ENCODE peak calls at places on chromosomes 12 and 14, in four cellular contexts. One of them, this sample, is unnamed.

GRCh38 chr12:8560986-8561385 is 20.3 kb upstream of the CLEC4E start:
- DNase-seq in vagina: no peak
- DNase-seq in psoas muscle: no peak
- DNase-seq in osteoblast: no peak
- DNase-seq in this sample: no peak

GRCh38 chr12:52391618-52392002 is 6.2 kb upstream of the KRT84 start:
- DNase-seq in vagina: no peak
- DNase-seq in osteoblast: peak
- DNase-seq in psoas muscle: peak
- DNase-seq in this sample: no peak

GRCh38 chr12:132456186-132456943 is 33.6 kb upstream of the FBRSL1 start:
- DNase-seq in osteoblast: no peak
- DNase-seq in psoas muscle: no peak
- DNase-seq in vagina: no peak
- DNase-seq in this sample: no peak

GRCh38 chr14:71365305-71365865 is 458.1 kb downstream of the PCNX1 start:
- DNase-seq in osteoblast: no peak
- DNase-seq in vagina: no peak
- DNase-seq in psoas muscle: no peak
- DNase-seq in this sample: no peak

GRCh38 chr12:115823635-115824034 is 453.9 kb downstream of the MED13L start:
- DNase-seq in psoas muscle: no peak
- DNase-seq in osteoblast: no peak
- DNase-seq in vagina: no peak
- DNase-seq in this sample: no peak

GRCh38 chr12:111174283-111175108 is 194.4 kb downstream of the PHETA1 start:
- DNase-seq in vagina: no peak
- DNase-seq in psoas muscle: no peak
- DNase-seq in osteoblast: no peak
- DNase-seq in this sample: no peak

GRCh38 chr12:108441549-108441948 is 73.5 kb upstream of the FICD start:
- DNase-seq in psoas muscle: no peak
- DNase-seq in vagina: no peak
- DNase-seq in osteoblast: no peak
- DNase-seq in this sample: no peak

GRCh38 chr14:71371711-71372396 is 464.6 kb downstream of the PCNX1 start:
- DNase-seq in psoas muscle: no peak
- DNase-seq in vagina: no peak
- DNase-seq in osteoblast: peak
- DNase-seq in this sample: no peak

GRCh38 chr12:109765493-109765810 is 51.8 kb downstream of the FAM222A start:
- DNase-seq in vagina: no peak
- DNase-seq in psoas muscle: no peak
- DNase-seq in osteoblast: peak
- DNase-seq in this sample: no peak

GRCh38 chr12:75712223-75712622 is 200.8 kb upstream of the KRR1 start:
- DNase-seq in osteoblast: no peak
- DNase-seq in psoas muscle: no peak
- DNase-seq in vagina: no peak
- DNase-seq in this sample: no peak

GRCh38 chr14:76957224-76957881 is 71.2 kb downstream of the IRF2BPL start:
- DNase-seq in osteoblast: no peak
- DNase-seq in psoas muscle: no peak
- DNase-seq in vagina: no peak
- DNase-seq in this sample: no peak

GRCh38 chr14:35404496-35405303 is at the start of gene NFKBIA:
- DNase-seq in psoas muscle: peak
- DNase-seq in vagina: no peak
- DNase-seq in osteoblast: peak
- DNase-seq in this sample: peak

GRCh38 chr12:3951380-3952135 is 78.4 kb upstream of the PARP11 start:
- DNase-seq in vagina: no peak
- DNase-seq in osteoblast: no peak
- DNase-seq in psoas muscle: no peak
- DNase-seq in this sample: no peak

GRCh38 chr12:32036477-32037263 is 70.0 kb upstream of the BICD1 start:
- DNase-seq in osteoblast: no peak
- DNase-seq in psoas muscle: no peak
- DNase-seq in vagina: no peak
- DNase-seq in this sample: no peak
- TF ChIP-seq CTCF in osteoblast: no peak
- TF ChIP-seq CTCF in psoas muscle: no peak
- TF ChIP-seq CTCF in vagina: no peak
- TF ChIP-seq CTCF in this sample: no peak

DNA sequence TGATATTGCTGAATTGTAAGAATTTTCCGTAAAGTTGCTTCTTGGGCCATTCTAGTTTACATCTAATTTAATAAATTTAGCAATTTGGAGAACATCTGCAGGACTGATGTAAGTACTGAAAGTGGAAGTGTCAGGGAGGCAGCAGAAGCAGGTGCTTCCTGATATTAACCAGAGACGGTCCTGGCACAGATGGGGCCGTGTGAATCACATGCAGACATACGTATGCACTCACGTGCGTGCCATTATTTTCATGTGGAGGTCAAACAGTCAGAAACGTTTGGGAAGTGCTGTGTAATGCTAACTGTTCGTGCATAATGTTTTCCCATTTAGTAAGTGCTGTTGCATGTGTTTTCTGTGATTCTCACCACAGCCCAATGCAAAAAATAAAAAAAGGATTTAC is 87.8 kb upstream of the DYNC1H1 start:
- DNase-seq in osteoblast: no peak
- DNase-seq in vagina: peak
- DNase-seq in psoas muscle: peak
- DNase-seq in this sample: peak
- H3K4me3 ChIP-seq in osteoblast: no peak
- H3K4me3 ChIP-seq in vagina: no peak
- H3K4me3 ChIP-seq in psoas muscle: no peak
- H3K4me3 ChIP-seq in this sample: no peak

GRCh38 chr12:32298917-32299316 is 100.4 kb upstream of the FGD4 start:
- DNase-seq in osteoblast: no peak
- DNase-seq in vagina: no peak
- DNase-seq in psoas muscle: no peak
- DNase-seq in this sample: no peak
- H3K27ac ChIP-seq in osteoblast: no peak
- H3K27ac ChIP-seq in vagina: no peak
- H3K27ac ChIP-seq in psoas muscle: no peak
- H3K27ac ChIP-seq in this sample: no peak

DNA sequence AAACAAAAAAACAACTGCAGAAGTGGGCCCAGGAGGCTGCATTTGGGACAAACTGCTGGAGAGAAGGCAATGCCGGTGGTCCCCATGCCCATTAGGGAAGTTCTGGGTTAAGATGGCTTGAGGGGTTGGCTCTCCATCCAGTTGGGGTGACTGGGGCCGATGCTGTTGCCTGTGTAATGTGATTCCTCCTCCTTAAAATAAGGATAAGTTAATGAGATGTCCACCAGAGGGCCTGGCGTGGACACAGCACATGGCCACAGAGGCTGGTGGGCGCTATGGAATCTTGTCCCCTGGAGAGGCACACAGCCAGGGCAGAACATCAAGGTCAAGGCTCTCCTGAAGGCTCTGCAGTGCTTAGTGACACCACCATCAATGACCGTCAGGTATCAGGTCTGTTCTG is 1.0 kb upstream of the TESC start:
- DNase-seq in psoas muscle: no peak
- DNase-seq in vagina: no peak
- DNase-seq in osteoblast: peak
- DNase-seq in this sample: no peak
- TF ChIP-seq CTCF in psoas muscle: no peak
- TF ChIP-seq CTCF in vagina: no peak
- TF ChIP-seq CTCF in osteoblast: peak
- TF ChIP-seq CTCF in this sample: no peak

GRCh38 chr12:54328595-54329337 is 3.8 kb downstream of the COPZ1 start:
- DNase-seq in psoas muscle: no peak
- DNase-seq in vagina: no peak
- DNase-seq in osteoblast: no peak
- DNase-seq in this sample: no peak
- H3K4me3 ChIP-seq in psoas muscle: peak
- H3K4me3 ChIP-seq in vagina: no peak
- H3K4me3 ChIP-seq in osteoblast: no peak
- H3K4me3 ChIP-seq in this sample: no peak

GRCh38 chr14:28676481-28676880 is 90.1 kb upstream of the FOXG1 start:
- DNase-seq in vagina: no peak
- DNase-seq in psoas muscle: no peak
- DNase-seq in osteoblast: peak
- DNase-seq in this sample: no peak
- H3K27ac ChIP-seq in vagina: no peak
- H3K27ac ChIP-seq in psoas muscle: no peak
- H3K27ac ChIP-seq in osteoblast: no peak
- H3K27ac ChIP-seq in this sample: no peak

DNA sequence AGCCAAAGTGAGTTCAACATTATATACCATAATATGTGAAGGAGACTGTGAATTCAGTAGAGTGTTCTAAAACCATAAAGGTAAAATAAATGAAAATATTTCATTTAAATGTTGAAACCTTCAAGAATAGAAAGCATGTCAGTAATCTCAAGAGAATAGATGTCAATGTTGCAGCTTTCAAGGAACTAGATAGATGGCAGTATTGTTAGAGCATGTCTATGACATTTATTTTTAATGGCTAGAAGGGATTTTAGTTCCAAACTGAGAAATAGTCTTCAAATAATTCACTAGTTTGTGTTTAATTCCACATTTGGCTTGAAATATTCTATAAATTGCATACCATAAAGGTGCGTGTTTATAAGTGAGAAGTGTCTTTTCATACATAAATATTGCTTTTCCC is 326.5 kb downstream of the FLRT2 start:
- DNase-seq in psoas muscle: no peak
- DNase-seq in osteoblast: no peak
- DNase-seq in vagina: no peak
- DNase-seq in this sample: no peak
- TF ChIP-seq CTCF in psoas muscle: no peak
- TF ChIP-seq CTCF in osteoblast: peak
- TF ChIP-seq CTCF in vagina: no peak
- TF ChIP-seq CTCF in this sample: no peak

GRCh38 chr14:20627337-20628032 is 14.0 kb downstream of the OR6S1 start:
- DNase-seq in vagina: no peak
- DNase-seq in psoas muscle: no peak
- DNase-seq in osteoblast: no peak
- DNase-seq in this sample: no peak

GRCh38 chr14:20628063-20628854 is 13.2 kb downstream of the OR6S1 start:
- DNase-seq in osteoblast: no peak
- DNase-seq in psoas muscle: no peak
- DNase-seq in vagina: no peak
- DNase-seq in this sample: no peak

GRCh38 chr14:20623798-20624197 is 17.7 kb downstream of the OR6S1 start:
- DNase-seq in osteoblast: no peak
- DNase-seq in psoas muscle: no peak
- DNase-seq in vagina: no peak
- DNase-seq in this sample: no peak

GRCh38 chr14:20624495-20625070 is 16.9 kb downstream of the OR6S1 start:
- DNase-seq in psoas muscle: peak
- DNase-seq in vagina: no peak
- DNase-seq in osteoblast: peak
- DNase-seq in this sample: peak

DNA sequence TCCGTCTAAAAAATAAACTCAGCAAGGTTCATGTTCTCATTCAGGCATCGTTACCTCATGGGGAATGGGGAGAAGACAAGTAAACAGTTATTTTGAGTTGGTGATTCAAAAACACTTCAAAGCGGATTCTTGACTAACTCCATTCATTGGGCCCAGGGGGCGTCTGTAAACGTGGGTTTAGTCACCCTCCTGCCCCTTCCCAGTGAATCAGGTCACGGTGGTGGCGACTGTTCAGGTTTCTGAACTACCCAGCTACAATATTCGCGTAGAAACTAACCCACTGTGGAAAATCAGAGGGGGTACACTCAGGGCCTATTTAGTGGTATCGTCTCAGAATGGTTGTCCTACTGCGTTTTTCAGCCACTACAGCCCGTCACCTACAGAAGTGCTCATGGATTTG is 15.2 kb downstream of the OR6S1 start:
- DNase-seq in vagina: no peak
- DNase-seq in osteoblast: no peak
- DNase-seq in psoas muscle: no peak
- DNase-seq in this sample: no peak
- H3K4me3 ChIP-seq in vagina: peak
- H3K4me3 ChIP-seq in osteoblast: peak
- H3K4me3 ChIP-seq in psoas muscle: peak
- H3K4me3 ChIP-seq in this sample: no peak